ENCODE peak calls at places on chromosomes 11 and 22, in four cellular contexts. W is stimulated activated naive CD4-positive, alpha-beta T cell; U is GM23338; X is brain microvascular endothelial cell. H is an unnamed sample.

GRCh38 chr22:22836635-22837034 is 51.0 kb upstream of the IGLL5 start:
- DNase-seq in W (no peak), U (no peak), X (no peak), H (no peak)

GRCh38 chr11:101870510-101870909 is 44.3 kb upstream of the CEP126 start:
- DNase-seq in W (no peak), U (no peak), X (peak), H (no peak)

GRCh38 chr11:113874920-113875413 is 405 bp downstream of the USP28 start:
- DNase-seq in W (no peak), U (peak), X (peak), H (no peak)

GRCh38 chr11:85889676-85890579 is 34.7 kb downstream of the CCDC83 start:
- DNase-seq in W (no peak), U (no peak), X (peak), H (no peak)

GRCh38 chr22:45511847-45512261 is 9.2 kb downstream of the FBLN1 start:
- DNase-seq in W (no peak), U (no peak), X (peak), H (peak)

GRCh38 chr11:106998644-106999043 is 19.6 kb downstream of the GUCY1A2 start:
- DNase-seq in W (no peak), U (no peak), X (no peak), H (no peak)

GRCh38 chr22:31977939-31978338 is 33.6 kb downstream of the YWHAH start:
- DNase-seq in W (no peak), U (no peak), X (no peak), H (no peak)

GRCh38 chr11:1060885-1061616 is 13.6 kb upstream of the MUC2 start:
- DNase-seq in W (no peak), U (no peak), X (peak), H (no peak)

GRCh38 chr22:18119409-18120110 is 9.0 kb downstream of the TUBA8 start:
- DNase-seq in W (no peak), U (no peak), X (no peak), H (no peak)

GRCh38 chr11:61460474-61460881 is 30.6 kb downstream of the SDHAF2 start:
- DNase-seq in W (no peak), U (no peak), X (no peak), H (no peak)

GRCh38 chr22:20203142-20204099 is 52.6 kb upstream of the CCDC188 start:
- DNase-seq in W (no peak), U (peak), X (no peak), H (peak)

GRCh38 chr11:58301576-58301975 is 33.5 kb upstream of the OR10W1 start:
- DNase-seq in W (no peak), U (no peak), X (peak), H (no peak)

H was measured in H7.